ENCODE peak calls at places on chromosomes 4 and X, in seven cellular contexts. One of them, this sample, is unnamed.

GRCh38 chr4:76964769-76965168 is 15.2 kb downstream of the SEPTIN11 start:
- DNase-seq in B cell: no peak
- DNase-seq in prostate gland: no peak
- DNase-seq in activated CD8-positive, alpha-beta memory T cell treated with anti-CD3 and anti-CD28 coated beads for 4 hours: no peak
- DNase-seq in GM12865: no peak
- DNase-seq in pancreas: no peak
- DNase-seq in mesendoderm: no peak
- DNase-seq in this sample: no peak

GRCh38 chrX:154300815-154301214 is 5.2 kb downstream of the TKTL1 start:
- DNase-seq in mesendoderm: no peak
- DNase-seq in pancreas: no peak
- DNase-seq in GM12865: no peak
- DNase-seq in activated CD8-positive, alpha-beta memory T cell treated with anti-CD3 and anti-CD28 coated beads for 4 hours: no peak
- DNase-seq in prostate gland: no peak
- DNase-seq in B cell: no peak
- DNase-seq in this sample: peak

GRCh38 chrX:10054396-10054795 is 87.2 kb downstream of the CLDN34 start:
- DNase-seq in mesendoderm: no peak
- DNase-seq in activated CD8-positive, alpha-beta memory T cell treated with anti-CD3 and anti-CD28 coated beads for 4 hours: no peak
- DNase-seq in GM12865: no peak
- DNase-seq in B cell: no peak
- DNase-seq in pancreas: peak
- DNase-seq in prostate gland: no peak
- DNase-seq in this sample: no peak

GRCh38 chr4:119299221-119300071 is 22.5 kb downstream of the FABP2 start:
- DNase-seq in pancreas: no peak
- DNase-seq in B cell: no peak
- DNase-seq in prostate gland: no peak
- DNase-seq in mesendoderm: peak
- DNase-seq in GM12865: peak
- DNase-seq in activated CD8-positive, alpha-beta memory T cell treated with anti-CD3 and anti-CD28 coated beads for 4 hours: no peak
- DNase-seq in this sample: no peak

GRCh38 chrX:76802698-76803097 is 375.2 kb downstream of the MAGEE1 start:
- DNase-seq in prostate gland: no peak
- DNase-seq in GM12865: no peak
- DNase-seq in B cell: no peak
- DNase-seq in pancreas: no peak
- DNase-seq in mesendoderm: no peak
- DNase-seq in activated CD8-positive, alpha-beta memory T cell treated with anti-CD3 and anti-CD28 coated beads for 4 hours: no peak
- DNase-seq in this sample: no peak

GRCh38 chr4:1459081-1459480 is 52.8 kb upstream of the NKX1-1 start:
- DNase-seq in prostate gland: no peak
- DNase-seq in pancreas: no peak
- DNase-seq in mesendoderm: no peak
- DNase-seq in B cell: no peak
- DNase-seq in activated CD8-positive, alpha-beta memory T cell treated with anti-CD3 and anti-CD28 coated beads for 4 hours: no peak
- DNase-seq in GM12865: no peak
- DNase-seq in this sample: no peak

GRCh38 chrX:35670894-35671293 is 127.2 kb upstream of the MAGEB16 start:
- DNase-seq in B cell: no peak
- DNase-seq in pancreas: no peak
- DNase-seq in activated CD8-positive, alpha-beta memory T cell treated with anti-CD3 and anti-CD28 coated beads for 4 hours: no peak
- DNase-seq in GM12865: peak
- DNase-seq in mesendoderm: no peak
- DNase-seq in prostate gland: no peak
- DNase-seq in this sample: peak

GRCh38 chr4:64479338-64479737 is 70.1 kb upstream of the TECRL start:
- DNase-seq in pancreas: no peak
- DNase-seq in mesendoderm: no peak
- DNase-seq in activated CD8-positive, alpha-beta memory T cell treated with anti-CD3 and anti-CD28 coated beads for 4 hours: no peak
- DNase-seq in B cell: no peak
- DNase-seq in prostate gland: no peak
- DNase-seq in GM12865: no peak
- DNase-seq in this sample: no peak

GRCh38 chrX:134388161-134389109 is 71.5 kb upstream of the HPRT1 start:
- DNase-seq in mesendoderm: no peak
- DNase-seq in B cell: peak
- DNase-seq in activated CD8-positive, alpha-beta memory T cell treated with anti-CD3 and anti-CD28 coated beads for 4 hours: no peak
- DNase-seq in pancreas: no peak
- DNase-seq in GM12865: peak
- DNase-seq in prostate gland: no peak
- DNase-seq in this sample: peak

This sample was measured in OCI-M1.